ENCODE peak calls at places on chromosomes 6 and 20, in ten cellular contexts. Q is brain microvascular endothelial cell, S is left ventricle myocardium inferior, F is IMR-90, Z is lower leg skin, T is psoas muscle, G is Caco-2, K is uterus, J is fibroblast of the aortic adventitia, B is lung. A is an unnamed sample.

GRCh38 chr6:89763550-89763949 is 56.0 kb downstream of the MDN1 start:
- DNase-seq in Q (no peak), S (no peak), G (no peak), J (peak; percentile 80), T (no peak), B (no peak), K (no peak), Z (no peak), F (peak; percentile 68), A (peak; percentile 55)

GRCh38 chr20:33866398-33867079 is 55.4 kb downstream of the CHMP4B start:
- DNase-seq in J (no peak), T (no peak), Z (no peak), S (no peak), B (no peak), F (no peak), Q (peak; percentile 5), K (no peak), G (no peak), A (peak; percentile 29)

GRCh38 chr6:71473908-71474307 is 185.3 kb downstream of the OGFRL1 start:
- DNase-seq in B (peak; percentile 82), Q (peak; percentile 97), G (no peak), S (peak; percentile 29), J (peak; percentile 90), T (peak; percentile 49), Z (peak; percentile 96), F (peak; percentile 97), K (peak; percentile 50), A (peak; percentile 95)

GRCh38 chr20:59988141-59988540 is 29.9 kb downstream of the CDH26 start:
- DNase-seq in S (no peak), F (peak; percentile 11), G (peak; percentile 49), K (no peak), J (no peak), Z (no peak), B (peak; percentile 74), Q (peak; percentile 5), T (peak; percentile 26), A (no peak)

GRCh38 chr6:75278474-75279077 is 6.0 kb downstream of the TMEM30A start:
- DNase-seq in J (no peak), G (no peak), Z (no peak), T (no peak), F (no peak), S (no peak), Q (no peak), B (no peak), K (no peak), A (no peak)

GRCh38 chr20:445514-446336 is 16.6 kb downstream of the TBC1D20 start:
- DNase-seq in S (no peak), K (no peak), Z (peak; percentile 8), F (no peak), T (no peak), G (no peak), B (peak; percentile 52), Q (no peak), J (no peak), A (no peak)

GRCh38 chr20:25019381-25020155 is 27.0 kb upstream of the APMAP start:
- DNase-seq in G (peak; percentile 27), F (no peak), B (no peak), Q (no peak), S (no peak), Z (peak; percentile 81), J (no peak), K (no peak), T (no peak), A (no peak)

GRCh38 chr6:151004415-151005024 is 139.0 kb downstream of the MTHFD1L start:
- DNase-seq in B (no peak), Q (peak; percentile 86), K (peak; percentile 51), G (no peak), T (no peak), Z (no peak), J (peak; percentile 97), S (no peak), F (peak; percentile 95), A (peak; percentile 80)

GRCh38 chr20:49635171-49635570 is 67.2 kb upstream of the PTGIS start:
- DNase-seq in Q (no peak), J (no peak), K (peak; percentile 79), F (no peak), G (no peak), Z (no peak), B (no peak), T (peak; percentile 46), S (peak; percentile 46), A (no peak)

GRCh38 chr20:31535298-31535697 is 21.1 kb downstream of the HM13 start:
- DNase-seq in S (no peak), B (no peak), Q (no peak), T (no peak), G (no peak), Z (no peak), J (no peak), K (no peak), F (no peak), A (no peak)

GRCh38 chr20:58228484-58229197 is at the start of gene ANKRD60:
- DNase-seq in Q (peak; percentile 65), F (peak; percentile 73), G (no peak), S (no peak), J (peak; percentile 34), T (no peak), B (no peak), Z (peak; percentile 80), K (no peak), A (peak; percentile 56)

GRCh38 chr6:4382362-4382853 is 247.0 kb upstream of the ECI2 start:
- DNase-seq in J (peak; percentile 17), S (no peak), Q (no peak), F (no peak), T (no peak), G (no peak), Z (no peak), B (no peak), K (no peak), A (no peak)
- TF ChIP-seq CTCF in J (no peak), S (no peak), Q (no peak), F (no peak), T (no peak), G (no peak), Z (no peak), B (no peak), K (no peak), A (no peak)

GRCh38 chr6:112331306-112331705 is 15.8 kb upstream of the RFPL4B start:
- DNase-seq in B (no peak), G (no peak), Z (no peak), S (no peak), Q (no peak), T (no peak), K (no peak), F (no peak), J (peak; percentile 66), A (peak; percentile 78)

GRCh38 chr6:112325449-112325848 is 21.7 kb upstream of the RFPL4B start:
- DNase-seq in T (no peak), Z (no peak), F (no peak), J (no peak), G (no peak), K (no peak), S (no peak), Q (no peak), B (no peak), A (no peak)

GRCh38 chr6:112332274-112332673 is 14.9 kb upstream of the RFPL4B start:
- DNase-seq in G (no peak), Q (no peak), B (no peak), S (no peak), K (no peak), T (no peak), J (no peak), F (peak; percentile 82), Z (no peak), A (peak; percentile 86)

GRCh38 chr6:112330877-112331260 is 16.3 kb upstream of the RFPL4B start:
- DNase-seq in K (no peak), B (no peak), J (no peak), G (no peak), T (no peak), F (no peak), Q (no peak), Z (no peak), S (no peak), A (no peak)

DNA sequence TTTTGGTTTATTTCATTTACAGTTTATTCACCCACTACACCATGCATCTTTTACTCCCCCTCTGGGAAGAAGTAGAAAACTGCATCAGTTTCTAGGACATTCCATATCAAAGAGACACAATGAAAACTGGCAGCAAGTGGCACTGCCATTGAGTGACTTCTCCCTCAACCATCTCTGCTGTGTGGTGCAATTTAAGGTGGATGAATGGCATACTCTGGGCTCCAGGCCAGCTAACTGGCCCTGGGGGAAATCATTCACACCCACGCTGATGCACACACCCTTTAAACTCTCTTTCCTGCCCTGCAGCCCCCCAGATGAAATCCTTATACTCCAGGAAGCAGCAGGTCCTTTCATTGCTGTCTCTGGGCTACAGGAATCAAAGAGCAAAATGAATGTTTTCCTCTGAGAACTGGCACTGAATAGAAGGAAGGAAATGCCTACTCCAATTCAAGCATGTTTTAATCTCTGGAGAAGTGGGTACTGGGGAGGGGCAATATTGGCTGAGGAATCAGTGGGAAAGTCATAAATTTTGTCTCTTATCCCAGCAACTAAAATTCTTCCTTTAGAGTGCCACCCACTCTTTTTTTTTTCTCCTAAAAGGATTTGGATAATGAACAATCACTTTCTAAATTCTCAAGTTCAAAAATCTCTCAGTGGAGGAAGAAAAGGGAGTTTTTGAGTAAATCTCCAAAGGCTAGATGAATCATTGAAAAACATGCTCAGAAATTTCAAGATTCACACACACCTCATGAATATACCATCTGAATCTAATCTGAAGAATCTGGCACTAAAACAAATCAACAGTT is 16.9 kb upstream of the RFPL4B start:
- DNase-seq in J (peak; percentile 59), Q (no peak), K (no peak), G (no peak), S (no peak), Z (no peak), F (peak; percentile 38), B (no peak), T (no peak), A (peak; percentile 82)
- H3K4me3 ChIP-seq in J (no peak overlapping the region), Q (no peak overlapping the region), K (no peak overlapping the region), G (no peak overlapping the region), S (no peak overlapping the region), Z (no peak overlapping the region), F (no peak overlapping the region), B (no peak overlapping the region), T (no peak overlapping the region), A (no peak overlapping the region)

DNA sequence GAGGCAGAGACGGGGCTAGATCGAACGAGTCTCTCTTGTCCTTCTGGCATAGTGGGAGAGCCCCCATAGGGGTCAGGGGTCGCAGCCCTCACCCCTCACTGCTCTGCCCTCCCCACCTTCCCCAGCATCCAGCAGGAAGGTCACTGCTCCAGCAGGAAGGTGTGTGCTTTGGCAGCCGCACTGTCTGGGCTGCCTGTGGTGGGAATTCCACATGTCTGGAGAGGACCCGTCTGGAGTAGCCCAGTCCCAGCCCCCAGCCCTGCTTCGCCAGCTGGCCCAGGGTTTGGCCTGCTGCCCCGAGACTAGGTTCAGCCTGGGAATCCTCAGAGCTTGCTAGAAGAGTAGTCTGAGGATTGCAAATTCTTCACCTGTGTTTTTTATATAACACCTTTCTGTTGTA is 2.5 kb upstream of the R3HDML start:
- DNase-seq in B (no peak), T (no peak), F (no peak), J (no peak), Z (no peak), S (no peak), G (no peak), Q (no peak), K (no peak), A (no peak)
- TF ChIP-seq CTCF in B (no peak), T (no peak), F (no peak), J (no peak), Z (no peak), S (no peak), G (no peak), Q (no peak), K (no peak), A (no peak)

DNA sequence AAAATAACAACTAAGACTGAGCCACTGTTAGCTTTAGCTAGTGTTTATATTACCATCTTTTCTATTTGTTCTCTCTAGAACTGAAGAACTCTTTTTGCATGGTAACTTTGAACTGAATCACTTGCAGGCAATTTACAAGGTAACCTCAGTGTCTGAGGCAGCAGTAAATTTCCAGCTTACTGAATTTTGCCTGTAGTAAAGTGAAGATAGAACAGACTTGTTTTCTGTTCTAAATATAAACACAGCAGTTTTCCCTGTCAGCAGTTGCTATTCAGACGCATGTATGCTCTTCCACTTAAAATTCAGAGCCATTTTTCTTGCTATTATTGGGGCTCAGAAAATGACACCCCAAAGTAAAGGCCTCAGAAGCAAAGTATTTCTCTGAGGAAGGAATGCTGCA is 974.0 kb upstream of the GJE1 start:
- DNase-seq in B (no peak), J (no peak), S (no peak), K (no peak), G (no peak), Q (no peak), T (no peak), F (no peak), Z (no peak), A (no peak)
- H3K4me3 ChIP-seq in B (no peak overlapping the region), J (no peak overlapping the region), S (no peak overlapping the region), K (no peak overlapping the region), G (no peak overlapping the region), Q (no peak overlapping the region), T (no peak overlapping the region), F (no peak overlapping the region), Z (no peak overlapping the region), A (no peak overlapping the region)

A was measured in foreskin fibroblast.